ENCODE peak calls at places on chromosomes 11 and 22, in nine cellular contexts. One of them, this sample, is unnamed.

GRCh38 chr11:75434886-75435570 is 2.0 kb upstream of the KLHL35 start:
- DNase-seq in HCEC 1CT: no peak
- DNase-seq in neuronal stem cell: no peak
- DNase-seq in T-cell: no peak
- DNase-seq in foreskin fibroblast: no peak
- DNase-seq in HTR-8/SVneo: no peak
- DNase-seq in NCI-H345: no peak
- DNase-seq in NCI-H2171: no peak
- DNase-seq in HT-29: no peak
- DNase-seq in this sample: no peak

GRCh38 chr22:29689872-29690213 is 30.0 kb upstream of the CABP7 start:
- DNase-seq in HCEC 1CT: peak
- DNase-seq in neuronal stem cell: peak
- DNase-seq in T-cell: no peak
- DNase-seq in foreskin fibroblast: peak
- DNase-seq in HTR-8/SVneo: no peak
- DNase-seq in NCI-H345: peak
- DNase-seq in NCI-H2171: no peak
- DNase-seq in HT-29: peak
- DNase-seq in this sample: peak

GRCh38 chr22:23801238-23801821 is 14.6 kb downstream of the SMARCB1 start:
- DNase-seq in HCEC 1CT: no peak
- DNase-seq in neuronal stem cell: no peak
- DNase-seq in T-cell: no peak
- DNase-seq in foreskin fibroblast: no peak
- DNase-seq in HTR-8/SVneo: no peak
- DNase-seq in NCI-H345: no peak
- DNase-seq in NCI-H2171: no peak
- DNase-seq in HT-29: no peak
- DNase-seq in this sample: no peak

GRCh38 chr11:133522344-133522743 is 10.0 kb downstream of the OPCML start:
- DNase-seq in HCEC 1CT: no peak
- DNase-seq in neuronal stem cell: no peak
- DNase-seq in T-cell: no peak
- DNase-seq in foreskin fibroblast: no peak
- DNase-seq in HTR-8/SVneo: no peak
- DNase-seq in NCI-H345: no peak
- DNase-seq in NCI-H2171: no peak
- DNase-seq in HT-29: no peak
- DNase-seq in this sample: no peak

GRCh38 chr22:36982136-36982535 is 37.1 kb downstream of the TST start:
- DNase-seq in HCEC 1CT: no peak
- DNase-seq in neuronal stem cell: no peak
- DNase-seq in T-cell: no peak
- DNase-seq in foreskin fibroblast: no peak
- DNase-seq in HTR-8/SVneo: no peak
- DNase-seq in NCI-H345: no peak
- DNase-seq in NCI-H2171: no peak
- DNase-seq in HT-29: no peak
- DNase-seq in this sample: peak

GRCh38 chr11:118628432-118628831 is 21.0 kb downstream of the PHLDB1 start:
- DNase-seq in HCEC 1CT: no peak
- DNase-seq in neuronal stem cell: no peak
- DNase-seq in T-cell: no peak
- DNase-seq in foreskin fibroblast: no peak
- DNase-seq in HTR-8/SVneo: no peak
- DNase-seq in NCI-H345: no peak
- DNase-seq in NCI-H2171: no peak
- DNase-seq in HT-29: no peak
- DNase-seq in this sample: no peak

GRCh38 chr22:34592341-34592740 is 473.6 kb upstream of the ISX start:
- DNase-seq in HCEC 1CT: no peak
- DNase-seq in neuronal stem cell: no peak
- DNase-seq in T-cell: no peak
- DNase-seq in foreskin fibroblast: no peak
- DNase-seq in HTR-8/SVneo: no peak
- DNase-seq in NCI-H345: no peak
- DNase-seq in NCI-H2171: no peak
- DNase-seq in HT-29: no peak
- DNase-seq in this sample: no peak

GRCh38 chr11:62546937-62547625 is 475 bp upstream of the AHNAK start:
- DNase-seq in HCEC 1CT: peak
- DNase-seq in neuronal stem cell: no peak
- DNase-seq in T-cell: no peak
- DNase-seq in foreskin fibroblast: peak
- DNase-seq in HTR-8/SVneo: no peak
- DNase-seq in NCI-H345: no peak
- DNase-seq in NCI-H2171: no peak
- DNase-seq in HT-29: peak
- DNase-seq in this sample: peak

GRCh38 chr22:46637711-46638600 is 17.8 kb downstream of the GRAMD4 start:
- DNase-seq in HCEC 1CT: no peak
- DNase-seq in neuronal stem cell: no peak
- DNase-seq in T-cell: no peak
- DNase-seq in foreskin fibroblast: no peak
- DNase-seq in HTR-8/SVneo: no peak
- DNase-seq in NCI-H345: no peak
- DNase-seq in NCI-H2171: no peak
- DNase-seq in HT-29: no peak
- DNase-seq in this sample: no peak

GRCh38 chr11:103773059-103773458 is 263.4 kb upstream of the DDI1 start:
- DNase-seq in HCEC 1CT: peak
- DNase-seq in neuronal stem cell: no peak
- DNase-seq in T-cell: no peak
- DNase-seq in foreskin fibroblast: peak
- DNase-seq in HTR-8/SVneo: no peak
- DNase-seq in NCI-H345: no peak
- DNase-seq in NCI-H2171: no peak
- DNase-seq in HT-29: no peak
- DNase-seq in this sample: no peak

GRCh38 chr11:133040289-133040893 is 491.9 kb downstream of the OPCML start:
- DNase-seq in HCEC 1CT: no peak
- DNase-seq in neuronal stem cell: no peak
- DNase-seq in T-cell: no peak
- DNase-seq in foreskin fibroblast: peak
- DNase-seq in HTR-8/SVneo: no peak
- DNase-seq in NCI-H345: peak
- DNase-seq in NCI-H2171: no peak
- DNase-seq in HT-29: peak
- DNase-seq in this sample: no peak

GRCh38 chr11:46471943-46472661 is 80.5 kb upstream of the CHRM4 start:
- DNase-seq in HCEC 1CT: no peak
- DNase-seq in neuronal stem cell: no peak
- DNase-seq in T-cell: no peak
- DNase-seq in foreskin fibroblast: no peak
- DNase-seq in HTR-8/SVneo: no peak
- DNase-seq in NCI-H345: no peak
- DNase-seq in NCI-H2171: no peak
- DNase-seq in HT-29: no peak
- DNase-seq in this sample: no peak

GRCh38 chr11:1874406-1875092 is 17.1 kb downstream of the PRR33 start:
- DNase-seq in HCEC 1CT: no peak
- DNase-seq in neuronal stem cell: no peak
- DNase-seq in T-cell: no peak
- DNase-seq in foreskin fibroblast: no peak
- DNase-seq in HTR-8/SVneo: no peak
- DNase-seq in NCI-H345: no peak
- DNase-seq in NCI-H2171: no peak
- DNase-seq in HT-29: no peak
- DNase-seq in this sample: no peak

GRCh38 chr11:10326080-10326964 is 21.4 kb downstream of the ADM start:
- DNase-seq in HCEC 1CT: peak
- DNase-seq in neuronal stem cell: no peak
- DNase-seq in T-cell: no peak
- DNase-seq in foreskin fibroblast: peak
- DNase-seq in HTR-8/SVneo: no peak
- DNase-seq in NCI-H345: no peak
- DNase-seq in NCI-H2171: no peak
- DNase-seq in HT-29: peak
- DNase-seq in this sample: no peak

GRCh38 chr11:130131957-130132850 is 27.4 kb upstream of the ST14 start:
- DNase-seq in HCEC 1CT: peak
- DNase-seq in neuronal stem cell: peak
- DNase-seq in T-cell: peak
- DNase-seq in foreskin fibroblast: peak
- DNase-seq in HTR-8/SVneo: peak
- DNase-seq in NCI-H345: peak
- DNase-seq in NCI-H2171: no peak
- DNase-seq in HT-29: peak
- DNase-seq in this sample: peak

GRCh38 chr11:44855138-44855849 is 95.4 kb downstream of the TP53I11 start:
- DNase-seq in HCEC 1CT: no peak
- DNase-seq in neuronal stem cell: no peak
- DNase-seq in T-cell: no peak
- DNase-seq in foreskin fibroblast: no peak
- DNase-seq in HTR-8/SVneo: no peak
- DNase-seq in NCI-H345: no peak
- DNase-seq in NCI-H2171: no peak
- DNase-seq in HT-29: no peak
- DNase-seq in this sample: no peak

GRCh38 chr11:12532580-12532979 is 141.6 kb upstream of the TEAD1 start:
- DNase-seq in HCEC 1CT: no peak
- DNase-seq in neuronal stem cell: no peak
- DNase-seq in T-cell: no peak
- DNase-seq in foreskin fibroblast: no peak
- DNase-seq in HTR-8/SVneo: no peak
- DNase-seq in NCI-H345: no peak
- DNase-seq in NCI-H2171: no peak
- DNase-seq in HT-29: no peak
- DNase-seq in this sample: no peak

GRCh38 chr11:18314794-18315523 is 7.0 kb downstream of the HPS5 start:
- DNase-seq in HCEC 1CT: no peak
- DNase-seq in neuronal stem cell: no peak
- DNase-seq in T-cell: no peak
- DNase-seq in foreskin fibroblast: no peak
- DNase-seq in HTR-8/SVneo: no peak
- DNase-seq in NCI-H345: no peak
- DNase-seq in NCI-H2171: no peak
- DNase-seq in HT-29: no peak
- DNase-seq in this sample: no peak

GRCh38 chr11:130671801-130672700 is 223.6 kb downstream of the ADAMTS15 start:
- DNase-seq in HCEC 1CT: no peak
- DNase-seq in neuronal stem cell: peak
- DNase-seq in T-cell: no peak
- DNase-seq in foreskin fibroblast: peak
- DNase-seq in HTR-8/SVneo: no peak
- DNase-seq in NCI-H345: no peak
- DNase-seq in NCI-H2171: no peak
- DNase-seq in HT-29: peak
- DNase-seq in this sample: peak

GRCh38 chr22:19840059-19840458 is 14.6 kb downstream of the GNB1L start:
- DNase-seq in HCEC 1CT: no peak
- DNase-seq in neuronal stem cell: no peak
- DNase-seq in T-cell: no peak
- DNase-seq in foreskin fibroblast: no peak
- DNase-seq in HTR-8/SVneo: no peak
- DNase-seq in NCI-H345: no peak
- DNase-seq in NCI-H2171: no peak
- DNase-seq in HT-29: no peak
- DNase-seq in this sample: no peak

GRCh38 chr22:48180631-48181030 is 1418.2 kb downstream of the TBC1D22A start:
- DNase-seq in HCEC 1CT: no peak
- DNase-seq in neuronal stem cell: no peak
- DNase-seq in T-cell: no peak
- DNase-seq in foreskin fibroblast: no peak
- DNase-seq in HTR-8/SVneo: no peak
- DNase-seq in NCI-H345: no peak
- DNase-seq in NCI-H2171: no peak
- DNase-seq in HT-29: no peak
- DNase-seq in this sample: no peak

GRCh38 chr22:17774206-17774927 is at the start of gene BID:
- DNase-seq in HCEC 1CT: peak
- DNase-seq in neuronal stem cell: no peak
- DNase-seq in T-cell: peak
- DNase-seq in foreskin fibroblast: peak
- DNase-seq in HTR-8/SVneo: no peak
- DNase-seq in NCI-H345: peak
- DNase-seq in NCI-H2171: no peak
- DNase-seq in HT-29: no peak
- DNase-seq in this sample: no peak

GRCh38 chr11:109845437-109845836 is 247.8 kb upstream of the ZC3H12C start:
- DNase-seq in HCEC 1CT: no peak
- DNase-seq in neuronal stem cell: no peak
- DNase-seq in T-cell: no peak
- DNase-seq in foreskin fibroblast: peak
- DNase-seq in HTR-8/SVneo: no peak
- DNase-seq in NCI-H345: no peak
- DNase-seq in NCI-H2171: no peak
- DNase-seq in HT-29: no peak
- DNase-seq in this sample: no peak

GRCh38 chr11:131561486-131561885 is 191.1 kb downstream of the NTM start:
- DNase-seq in HCEC 1CT: no peak
- DNase-seq in neuronal stem cell: no peak
- DNase-seq in T-cell: no peak
- DNase-seq in foreskin fibroblast: no peak
- DNase-seq in HTR-8/SVneo: no peak
- DNase-seq in NCI-H345: no peak
- DNase-seq in NCI-H2171: no peak
- DNase-seq in HT-29: no peak
- DNase-seq in this sample: no peak

GRCh38 chr22:36433318-36434231 is 45.8 kb upstream of the MYH9 start:
- DNase-seq in HCEC 1CT: no peak
- DNase-seq in neuronal stem cell: no peak
- DNase-seq in T-cell: no peak
- DNase-seq in foreskin fibroblast: no peak
- DNase-seq in HTR-8/SVneo: no peak
- DNase-seq in NCI-H345: peak
- DNase-seq in NCI-H2171: no peak
- DNase-seq in HT-29: peak
- DNase-seq in this sample: no peak

GRCh38 chr11:134664863-134665535 is 253.0 kb upstream of the B3GAT1 start:
- DNase-seq in HCEC 1CT: no peak
- DNase-seq in neuronal stem cell: no peak
- DNase-seq in T-cell: no peak
- DNase-seq in foreskin fibroblast: no peak
- DNase-seq in HTR-8/SVneo: no peak
- DNase-seq in NCI-H345: no peak
- DNase-seq in NCI-H2171: no peak
- DNase-seq in HT-29: no peak
- DNase-seq in this sample: no peak

GRCh38 chr11:12031856-12032526 is 23.6 kb upstream of the DKK3 start:
- DNase-seq in HCEC 1CT: no peak
- DNase-seq in neuronal stem cell: no peak
- DNase-seq in T-cell: no peak
- DNase-seq in foreskin fibroblast: no peak
- DNase-seq in HTR-8/SVneo: no peak
- DNase-seq in NCI-H345: no peak
- DNase-seq in NCI-H2171: no peak
- DNase-seq in HT-29: no peak
- DNase-seq in this sample: no peak

GRCh38 chr11:79119491-79120284 is 321.1 kb downstream of the TENM4 start:
- DNase-seq in HCEC 1CT: no peak
- DNase-seq in neuronal stem cell: peak
- DNase-seq in T-cell: no peak
- DNase-seq in foreskin fibroblast: no peak
- DNase-seq in HTR-8/SVneo: no peak
- DNase-seq in NCI-H345: no peak
- DNase-seq in NCI-H2171: peak
- DNase-seq in HT-29: no peak
- DNase-seq in this sample: peak

GRCh38 chr11:8963569-8964323 is 496 bp downstream of the TMEM9B start:
- DNase-seq in HCEC 1CT: no peak
- DNase-seq in neuronal stem cell: no peak
- DNase-seq in T-cell: peak
- DNase-seq in foreskin fibroblast: peak
- DNase-seq in HTR-8/SVneo: peak
- DNase-seq in NCI-H345: peak
- DNase-seq in NCI-H2171: peak
- DNase-seq in HT-29: peak
- DNase-seq in this sample: peak

GRCh38 chr11:727859-728748 is 19.2 kb upstream of the TALDO1 start:
- DNase-seq in HCEC 1CT: peak
- DNase-seq in neuronal stem cell: peak
- DNase-seq in T-cell: peak
- DNase-seq in foreskin fibroblast: peak
- DNase-seq in HTR-8/SVneo: peak
- DNase-seq in NCI-H345: peak
- DNase-seq in NCI-H2171: peak
- DNase-seq in HT-29: peak
- DNase-seq in this sample: no peak

GRCh38 chr11:69909561-69910518 is 90.6 kb upstream of the FGF3 start:
- DNase-seq in HCEC 1CT: no peak
- DNase-seq in neuronal stem cell: no peak
- DNase-seq in T-cell: no peak
- DNase-seq in foreskin fibroblast: peak
- DNase-seq in HTR-8/SVneo: no peak
- DNase-seq in NCI-H345: no peak
- DNase-seq in NCI-H2171: no peak
- DNase-seq in HT-29: no peak
- DNase-seq in this sample: no peak

This sample was measured in NCI-H524.